ENCODE peak calls at places on chromosomes 11 and 22, in five cellular contexts. D is PC-3, S is OCI-LY7, X is HCT116, E is GM23338. F is an unnamed sample.

GRCh38 chr11:6693342-6694228 is 10.4 kb upstream of the MRPL17 start:
- DNase-seq in D (peak), S (no peak), X (peak), E (no peak), F (peak)

GRCh38 chr11:61551630-61552029 is 29.2 kb downstream of the SYT7 start:
- DNase-seq in D (peak), S (no peak), X (peak), E (no peak), F (peak)

GRCh38 chr11:83694191-83694905 is 408.2 kb upstream of the CCDC90B start:
- DNase-seq in D (no peak), S (no peak), X (no peak), E (no peak), F (no peak)

GRCh38 chr11:61357233-61357893 is 4.3 kb downstream of the CYB561A3 start:
- DNase-seq in D (no peak), S (peak), X (no peak), E (no peak), F (no peak)

GRCh38 chr11:101292661-101293240 is 163.1 kb upstream of the PGR start:
- DNase-seq in D (no peak), S (no peak), X (no peak), E (no peak), F (no peak)

GRCh38 chr11:88886796-88887195 is 179.0 kb downstream of the GRM5 start:
- DNase-seq in D (peak), S (peak), X (peak), E (peak), F (peak)

GRCh38 chr11:65298131-65298535 is 16.5 kb upstream of the CDC42EP2 start:
- DNase-seq in D (no peak), S (no peak), X (no peak), E (no peak), F (peak)

GRCh38 chr22:33563568-33563967 is 356.7 kb downstream of the LARGE1 start:
- DNase-seq in D (no peak), S (no peak), X (no peak), E (no peak), F (no peak)

GRCh38 chr22:19446603-19447387 is 716 bp downstream of the C22orf39 start:
- DNase-seq in D (no peak), S (no peak), X (no peak), E (peak), F (peak)

GRCh38 chr11:104320956-104321355 is 157.0 kb upstream of the PDGFD start:
- DNase-seq in D (no peak), S (no peak), X (no peak), E (no peak), F (no peak)

GRCh38 chr22:32622004-32622761 is 147.6 kb downstream of the FBXO7 start:
- DNase-seq in D (no peak), S (no peak), X (no peak), E (peak), F (peak)

GRCh38 chr22:20867179-20868099 is 8.6 kb downstream of the SNAP29 start:
- DNase-seq in D (no peak), S (peak), X (no peak), E (no peak), F (peak)

GRCh38 chr11:27697679-27698275 is 2.5 kb downstream of the BDNF start:
- DNase-seq in D (no peak), S (no peak), X (no peak), E (peak), F (peak)

GRCh38 chr11:33935005-33935404 is 43.1 kb upstream of the LMO2 start:
- DNase-seq in D (no peak), S (no peak), X (no peak), E (no peak), F (no peak)

GRCh38 chr11:2099523-2100316 is 39.5 kb downstream of the IGF2 start:
- DNase-seq in D (peak), S (no peak), X (no peak), E (peak), F (no peak)

GRCh38 chr22:38862375-38863329 is 9.4 kb downstream of the CBX6 start:
- DNase-seq in D (no peak), S (no peak), X (no peak), E (peak), F (no peak)

GRCh38 chr22:28560005-28560742 is 119.5 kb downstream of the TTC28 start:
- DNase-seq in D (peak), S (no peak), X (no peak), E (no peak), F (peak)

GRCh38 chr22:46813816-46814597 is 51.6 kb downstream of the TBC1D22A start:
- DNase-seq in D (no peak), S (no peak), X (no peak), E (no peak), F (peak)

GRCh38 chr11:17683378-17684161 is 35.8 kb upstream of the MYOD1 start:
- DNase-seq in D (peak), S (no peak), X (peak), E (no peak), F (peak)

GRCh38 chr11:1557904-1558831 is 13.9 kb downstream of the DUSP8 start:
- DNase-seq in D (peak), S (no peak), X (no peak), E (no peak), F (peak)

GRCh38 chr11:10460611-10461275 is 5.7 kb downstream of the AMPD3 start:
- DNase-seq in D (no peak), S (peak), X (no peak), E (no peak), F (no peak)

GRCh38 chr11:128379587-128380279 is 207.6 kb downstream of the ETS1 start:
- DNase-seq in D (peak), S (no peak), X (no peak), E (no peak), F (no peak)

GRCh38 chr11:116168459-116168787 is 604.4 kb downstream of the BUD13 start:
- DNase-seq in D (no peak), S (no peak), X (no peak), E (no peak), F (no peak)

GRCh38 chr11:133708547-133709051 is 136.7 kb downstream of the SPATA19 start:
- DNase-seq in D (no peak), S (no peak), X (no peak), E (no peak), F (no peak)
- TF ChIP-seq EZH2phosphoT487 in D (no peak), S (no peak), X (no peak), E (no peak), F (no peak)

GRCh38 chr22:39932918-39933649 is 27.1 kb upstream of the TMA7B start:
- DNase-seq in D (peak), S (peak), X (peak), E (peak), F (peak)
- H3K4me2 ChIP-seq in D (no peak), S (no peak), X (no peak), E (no peak), F (no peak)

GRCh38 chr22:26673485-26673884 is 16.1 kb downstream of the MIAT start:
- DNase-seq in D (peak), S (no peak), X (no peak), E (no peak), F (peak)
- TF ChIP-seq EZH2phosphoT487 in D (no peak), S (no peak), X (no peak), E (no peak), F (no peak)

GRCh38 chr11:117946196-117946841 is 17.1 kb upstream of the TMPRSS13 start:
- DNase-seq in D (no peak), S (no peak), X (no peak), E (no peak), F (no peak)

GRCh38 chr11:117942255-117942654 is 13.1 kb upstream of the TMPRSS13 start:
- DNase-seq in D (no peak), S (no peak), X (no peak), E (no peak), F (no peak)

GRCh38 chr11:117946842-117947526 is 17.8 kb upstream of the TMPRSS13 start:
- DNase-seq in D (peak), S (peak), X (peak), E (peak), F (peak)

GRCh38 chr11:117945047-117945820 is 16.0 kb upstream of the TMPRSS13 start:
- DNase-seq in D (no peak), S (no peak), X (no peak), E (peak), F (no peak)

DNA sequence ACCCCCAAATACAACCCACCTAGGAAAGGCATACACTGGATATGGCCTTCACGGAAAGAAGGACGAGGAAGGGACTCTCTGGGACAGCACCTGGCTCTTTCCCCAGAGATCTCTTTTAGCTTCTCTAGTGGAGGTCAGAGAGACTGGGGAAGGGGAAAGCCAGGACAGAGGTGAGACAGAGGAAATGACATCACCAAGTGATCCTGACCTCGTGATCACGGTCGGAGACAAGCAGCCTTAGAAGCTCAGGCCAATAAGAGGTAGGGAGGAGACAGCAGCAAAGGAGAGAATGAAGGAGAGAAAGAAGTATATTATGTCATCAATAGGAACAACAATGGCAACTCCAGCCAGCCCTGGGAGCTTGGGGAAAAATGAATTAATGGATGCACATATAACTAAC is 15.4 kb upstream of the TMPRSS13 start:
- DNase-seq in D (no peak), S (no peak), X (no peak), E (no peak), F (no peak)
- H3K4me2 ChIP-seq in D (no peak), S (no peak), X (no peak), E (no peak), F (no peak)

DNA sequence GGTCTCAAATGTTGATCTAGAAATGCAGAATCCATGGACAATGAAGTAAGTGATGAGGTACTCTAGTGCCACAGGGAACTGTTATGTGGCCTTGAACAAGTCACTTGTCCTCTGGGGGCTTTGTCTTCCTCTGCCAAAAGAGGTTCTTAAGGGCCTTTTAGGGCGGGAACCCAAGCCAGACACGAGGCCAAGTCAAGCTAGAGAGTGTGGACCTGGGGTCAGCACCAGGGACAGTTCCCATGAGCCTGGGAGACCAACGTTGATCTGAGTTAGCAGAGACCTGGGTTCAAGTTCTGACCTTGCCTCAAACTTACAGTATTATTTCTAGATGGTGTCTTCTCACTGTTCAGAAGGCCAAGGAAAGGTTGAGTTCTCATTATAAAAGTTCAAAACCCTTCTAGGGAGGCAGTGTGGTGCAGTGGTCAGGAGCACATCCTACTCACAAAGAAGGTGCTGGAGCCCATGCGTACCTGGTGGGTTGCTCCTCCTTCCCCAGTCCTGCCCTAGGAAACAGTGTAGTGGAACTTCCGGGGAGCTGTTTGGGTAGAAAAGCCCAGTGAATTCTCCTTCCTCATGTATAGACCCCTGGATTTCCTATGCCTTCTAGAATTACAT is 121.5 kb downstream of the CHST1 start:
- DNase-seq in D (peak), S (peak), X (no peak), E (peak), F (peak)
- TF ChIP-seq EZH2phosphoT487 in D (no peak), S (no peak), X (no peak), E (no peak), F (no peak)

DNA sequence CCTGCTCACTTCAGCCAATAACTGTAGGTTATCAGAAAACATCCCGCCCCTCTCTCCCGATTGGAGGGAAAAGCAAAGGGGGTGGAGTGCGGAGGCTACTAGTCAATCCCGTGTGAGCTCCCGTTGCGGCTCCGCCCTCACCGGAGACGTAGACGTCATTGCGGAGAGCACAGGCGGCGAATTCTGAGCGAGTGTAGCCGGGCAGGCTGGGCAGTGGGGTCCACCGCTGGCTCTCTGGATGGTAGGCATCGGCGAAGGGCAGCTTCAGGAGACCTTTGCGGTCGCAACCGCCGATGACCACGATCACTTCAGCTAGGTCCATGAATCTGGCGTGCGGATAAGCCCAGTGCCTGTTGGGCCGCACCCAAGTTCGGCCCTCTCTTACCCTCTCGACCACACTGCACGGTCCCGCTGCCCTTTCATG is 4.7 kb downstream of the KLHL35 start:
- DNase-seq in D (peak), S (peak), X (no peak), E (peak), F (peak)
- H3K4me2 ChIP-seq in D (peak), S (peak), X (no peak), E (no peak), F (peak)